ENCODE peak calls at places on chromosomes 7 and 10, in four cellular contexts. L is H1, E is HepG2, R is GM12878. O is an unnamed sample.

GRCh38 chr7:90825779-90826178 is 229.7 kb downstream of the CDK14 start:
- DNase-seq in L (no peak), E (no peak), R (no peak), O (no peak)

GRCh38 chr10:14247650-14248258 is 83.0 kb downstream of the FRMD4A start:
- DNase-seq in L (no peak), E (no peak), R (no peak), O (no peak)

GRCh38 chr10:126160971-126161630 is 227.2 kb downstream of the ADAM12 start:
- DNase-seq in E (no peak), R (no peak), L (no peak), O (no peak)

GRCh38 chr10:86687750-86688149 is 19.4 kb downstream of the LDB3 start:
- DNase-seq in L (no peak), E (no peak), R (no peak), O (no peak)

GRCh38 chr10:129933456-129934092 is 30.5 kb downstream of the EBF3 start:
- DNase-seq in E (no peak), R (no peak), L (no peak), O (no peak)

GRCh38 chr7:137025469-137026175 is 157.2 kb downstream of the CHRM2 start:
- DNase-seq in R (no peak), L (no peak), E (no peak), O (no peak)

GRCh38 chr7:151012031-151012692 is 12.1 kb downstream of the ATG9B start:
- DNase-seq in L (no peak), E (peak), R (no peak), O (no peak)

GRCh38 chr7:651032-651728 is 75.3 kb upstream of the DNAAF5 start:
- DNase-seq in R (no peak), E (no peak), L (no peak), O (no peak)

GRCh38 chr7:127107601-127108007 is 145.1 kb downstream of the GRM8 start:
- DNase-seq in R (peak), L (peak), E (peak), O (peak)

GRCh38 chr10:58477902-58478301 is 34.8 kb upstream of the BICC1 start:
- DNase-seq in L (no peak), R (no peak), E (no peak), O (no peak)

GRCh38 chr7:103299660-103300059 is 2.4 kb downstream of the PMPCB start:
- DNase-seq in R (no peak), E (no peak), L (no peak), O (no peak)

GRCh38 chr10:13219685-13220670 is 14.2 kb downstream of the UCMA start:
- DNase-seq in R (peak), E (peak), L (peak), O (peak)

GRCh38 chr7:46993396-46993795 is 588.5 kb downstream of the TNS3 start:
- DNase-seq in R (no peak), E (no peak), L (no peak), O (no peak)

GRCh38 chr10:100509241-100509640 is 10.4 kb downstream of the SEC31B start:
- DNase-seq in L (no peak), E (no peak), R (no peak), O (no peak)

GRCh38 chr10:86329896-86330680 is 36.5 kb downstream of the GRID1 start:
- DNase-seq in R (no peak), E (no peak), L (no peak), O (no peak)

GRCh38 chr10:114334301-114334700 is 70.0 kb downstream of the AFAP1L2 start:
- DNase-seq in E (no peak), L (no peak), R (no peak), O (no peak)

GRCh38 chr10:129952771-129953489 is 11.1 kb downstream of the EBF3 start:
- DNase-seq in E (no peak), R (no peak), L (no peak), O (no peak)

GRCh38 chr7:151608031-151608551 is 88.4 kb upstream of the RHEB start:
- DNase-seq in R (no peak), L (no peak), E (no peak), O (no peak)

GRCh38 chr7:93817004-93817403 is 73.5 kb downstream of the TFPI2 start:
- DNase-seq in R (no peak), L (no peak), E (no peak), O (no peak)

GRCh38 chr7:142935941-142936565 is 2.5 kb upstream of the TRPV5 start:
- DNase-seq in E (no peak), R (no peak), L (no peak), O (no peak)

GRCh38 chr10:30425336-30426075 is 8.5 kb upstream of the MAP3K8 start:
- DNase-seq in E (no peak), L (no peak), R (no peak), O (no peak)

GRCh38 chr10:62582804-62583208 is 208.6 kb downstream of the ZNF365 start:
- DNase-seq in R (no peak), E (no peak), L (no peak), O (no peak)

GRCh38 chr10:124213471-124213870 is 120.1 kb upstream of the CHST15 start:
- DNase-seq in E (no peak), R (no peak), L (no peak), O (no peak)

GRCh38 chr7:12771378-12771877 is 84.0 kb downstream of the ARL4A start:
- DNase-seq in L (no peak), R (no peak), E (no peak), O (no peak)

GRCh38 chr7:5283421-5284303 is 919 bp downstream of the SLC29A4 start:
- DNase-seq in R (no peak), L (no peak), E (peak), O (no peak)

GRCh38 chr7:131103997-131104396 is 223.7 kb upstream of the MKLN1 start:
- DNase-seq in R (no peak), E (no peak), L (no peak), O (no peak)

GRCh38 chr10:46552526-46553237 is 3.8 kb downstream of the GPRIN2 start:
- DNase-seq in L (no peak), E (no peak), R (no peak), O (no peak)

GRCh38 chr10:62194924-62195674 is 73.5 kb downstream of the RTKN2 start:
- DNase-seq in L (no peak), R (no peak), E (no peak), O (no peak)

GRCh38 chr7:82677493-82677892 is 233.9 kb upstream of the CACNA2D1 start:
- DNase-seq in R (no peak), E (no peak), L (no peak), O (no peak)

GRCh38 chr7:135281363-135281949 is 47.8 kb downstream of the STRA8 start:
- DNase-seq in R (peak), L (peak), E (peak), O (peak)

GRCh38 chr10:30606313-30606712 is 23.2 kb downstream of the LYZL2 start:
- DNase-seq in R (no peak), E (peak), L (peak), O (no peak)

GRCh38 chr7:113710310-113711106 is 208.3 kb downstream of the PPP1R3A start:
- DNase-seq in R (peak), L (no peak), E (peak), O (peak)

GRCh38 chr7:124700655-124701054 is 64.9 kb downstream of the GPR37 start:
- DNase-seq in R (no peak), L (no peak), E (no peak), O (no peak)

GRCh38 chr10:43683451-43684197 is 34.9 kb upstream of the ZNF32 start:
- DNase-seq in L (peak), E (peak), R (no peak), O (peak)

GRCh38 chr10:126565456-126565855 is 105.0 kb downstream of the C10orf90 start:
- DNase-seq in R (no peak), E (peak), L (no peak), O (no peak)

GRCh38 chr7:141072548-141073172 is 1.2 kb upstream of the TMEM178B start:
- DNase-seq in L (peak), E (no peak), R (no peak), O (no peak)

GRCh38 chr7:129188372-129188891 is at the start of gene SMO:
- DNase-seq in L (peak), R (no peak), E (peak), O (peak)

GRCh38 chr10:72898616-72899015 is 5.1 kb downstream of the OIT3 start:
- DNase-seq in L (no peak), E (no peak), R (no peak), O (no peak)

GRCh38 chr10:127275793-127276415 is 79.5 kb upstream of the INSYN2A start:
- DNase-seq in E (no peak), R (no peak), L (no peak), O (no peak)

GRCh38 chr7:130151591-130152269 is 53.5 kb downstream of the TMEM209 start:
- DNase-seq in R (no peak), L (no peak), E (no peak), O (no peak)

GRCh38 chr7:44636041-44636580 is 29.7 kb downstream of the OGDH start:
- DNase-seq in E (no peak), L (no peak), R (no peak), O (no peak)
- H3K9ac ChIP-seq in E (no peak), L (no peak), R (no peak), O (no peak)

GRCh38 chr7:128116740-128117139 is 85.5 kb upstream of the LRRC4 start:
- DNase-seq in R (no peak), E (peak), L (no peak), O (no peak)

GRCh38 chr7:128114806-128115205 is 83.6 kb upstream of the LRRC4 start:
- DNase-seq in L (no peak), R (no peak), E (no peak), O (no peak)

GRCh38 chr7:128113839-128114238 is 82.6 kb upstream of the LRRC4 start:
- DNase-seq in R (no peak), L (peak), E (no peak), O (no peak)

GRCh38 chr7:128115821-128116723 is 84.8 kb upstream of the LRRC4 start:
- DNase-seq in E (no peak), R (no peak), L (peak), O (no peak)

GRCh38 chr7:128115326-128115820 is 84.1 kb upstream of the LRRC4 start:
- DNase-seq in R (no peak), L (peak), E (no peak), O (no peak)
- TF ChIP-seq SUZ12 in R (no peak), L (no peak), E (no peak), O (no peak)

GRCh38 chr7:84236398-84236797 is 41.8 kb upstream of the SEMA3A start:
- DNase-seq in L (no peak), E (no peak), R (no peak), O (no peak)
- H3K9ac ChIP-seq in L (no peak), E (no peak), R (no peak), O (no peak)

GRCh38 chr7:96718107-96719003 is 8.7 kb upstream of the SEM1 start:
- DNase-seq in L (no peak), R (no peak), E (no peak), O (no peak)

GRCh38 chr7:96719164-96719563 is 9.5 kb upstream of the SEM1 start:
- DNase-seq in L (no peak), E (no peak), R (no peak), O (no peak)

GRCh38 chr7:96723622-96724021 is 14.0 kb upstream of the SEM1 start:
- DNase-seq in L (no peak), R (no peak), E (no peak), O (peak)

DNA sequence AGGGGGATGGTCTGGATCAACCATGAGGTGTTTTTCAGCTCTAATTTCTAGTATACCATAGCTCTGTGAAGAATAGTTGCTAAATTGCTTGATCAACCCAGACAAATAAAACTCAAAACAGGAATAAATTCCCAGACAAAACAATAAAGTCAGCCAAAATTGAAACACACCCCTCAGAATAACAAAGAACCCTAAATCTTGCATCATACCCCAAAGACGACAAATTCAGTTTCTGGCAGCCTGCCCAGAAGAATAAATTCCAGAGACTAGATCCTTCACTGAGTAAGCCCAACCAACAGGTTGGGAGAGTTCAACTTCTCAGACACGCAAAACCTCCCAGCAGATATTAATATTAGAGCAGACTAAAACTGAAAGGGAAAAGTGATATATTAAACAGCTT is 11.2 kb upstream of the SEM1 start:
- DNase-seq in E (no peak), L (no peak), R (no peak), O (no peak)
- TF ChIP-seq SUZ12 in E (no peak), L (no peak), R (no peak), O (no peak)

GRCh38 chr10:107649249-107649648 is 484.7 kb upstream of the SORCS1 start:
- DNase-seq in R (no peak), E (no peak), L (no peak), O (no peak)
- H3K9ac ChIP-seq in R (no peak), E (no peak), L (no peak), O (no peak)

GRCh38 chr7:34058791-34059550 is 153.6 kb downstream of the BMPER start:
- DNase-seq in R (no peak), L (no peak), E (no peak), O (no peak)

GRCh38 chr7:34061175-34061574 is 155.8 kb downstream of the BMPER start:
- DNase-seq in L (no peak), R (no peak), E (no peak), O (no peak)

GRCh38 chr7:34060548-34060947 is 155.2 kb downstream of the BMPER start:
- DNase-seq in L (no peak), E (no peak), R (no peak), O (no peak)

GRCh38 chr7:34057956-34058355 is 152.6 kb downstream of the BMPER start:
- DNase-seq in L (no peak), E (no peak), R (no peak), O (no peak)

GRCh38 chr7:34059551-34059840 is 154.2 kb downstream of the BMPER start:
- DNase-seq in E (no peak), R (no peak), L (no peak), O (no peak)
- TF ChIP-seq SUZ12 in E (no peak), R (no peak), L (no peak), O (no peak)

O was measured in NT2/D1.